ENCODE peak calls at places on chromosome 11, in four cellular contexts. One of them, this sample, is unnamed.

GRCh38 chr11:43341159-43341558 is 17.6 kb upstream of the TTC17 start:
- DNase-seq in A549: no peak
- DNase-seq in Calu3: no peak
- DNase-seq in body of pancreas: no peak
- DNase-seq in this sample: no peak

GRCh38 chr11:61293869-61294716 is 1.0 kb downstream of the VWCE start:
- DNase-seq in body of pancreas: peak; percentile 33
- DNase-seq in Calu3: peak; percentile 21
- DNase-seq in A549: peak; percentile 33
- DNase-seq in this sample: peak; percentile 29

GRCh38 chr11:2825261-2825885 is 60.2 kb downstream of the CDKN1C start:
- DNase-seq in Calu3: peak; percentile 77
- DNase-seq in A549: no peak
- DNase-seq in body of pancreas: peak; percentile 47
- DNase-seq in this sample: no peak

GRCh38 chr11:117199061-117199915 is at the start of gene TAGLN:
- DNase-seq in A549: peak; percentile 59
- DNase-seq in Calu3: peak; percentile 49
- DNase-seq in body of pancreas: peak; percentile 35
- DNase-seq in this sample: peak; percentile 15

GRCh38 chr11:13329670-13330401 is 52.2 kb downstream of the BMAL1 start:
- DNase-seq in A549: no peak
- DNase-seq in Calu3: no peak
- DNase-seq in body of pancreas: no peak
- DNase-seq in this sample: no peak

GRCh38 chr11:116547571-116547970 is 225.2 kb downstream of the BUD13 start:
- DNase-seq in Calu3: no peak
- DNase-seq in A549: no peak
- DNase-seq in body of pancreas: no peak
- DNase-seq in this sample: no peak

GRCh38 chr11:97995874-97996273 is 1024.9 kb upstream of the CNTN5 start:
- DNase-seq in Calu3: no peak
- DNase-seq in body of pancreas: no peak
- DNase-seq in A549: no peak
- DNase-seq in this sample: no peak

GRCh38 chr11:10314199-10315072 is 9.6 kb downstream of the ADM start:
- DNase-seq in Calu3: no peak
- DNase-seq in A549: peak; percentile 87
- DNase-seq in body of pancreas: no peak
- DNase-seq in this sample: no peak

GRCh38 chr11:102306048-102306575 is 11.2 kb upstream of the BIRC3 start:
- DNase-seq in Calu3: peak; percentile 80
- DNase-seq in A549: peak; percentile 86
- DNase-seq in body of pancreas: no peak
- DNase-seq in this sample: no peak
- TF ChIP-seq CTCF in Calu3: peak; percentile 26
- TF ChIP-seq CTCF in A549: peak; percentile 11
- TF ChIP-seq CTCF in body of pancreas: no peak
- TF ChIP-seq CTCF in this sample: peak; percentile 38

GRCh38 chr11:130816941-130817607 is 99.2 kb downstream of the SNX19 start:
- DNase-seq in Calu3: no peak
- DNase-seq in body of pancreas: no peak
- DNase-seq in A549: no peak
- DNase-seq in this sample: no peak
- TF ChIP-seq CTCF in Calu3: no peak
- TF ChIP-seq CTCF in body of pancreas: no peak
- TF ChIP-seq CTCF in A549: no peak
- TF ChIP-seq CTCF in this sample: no peak

DNA sequence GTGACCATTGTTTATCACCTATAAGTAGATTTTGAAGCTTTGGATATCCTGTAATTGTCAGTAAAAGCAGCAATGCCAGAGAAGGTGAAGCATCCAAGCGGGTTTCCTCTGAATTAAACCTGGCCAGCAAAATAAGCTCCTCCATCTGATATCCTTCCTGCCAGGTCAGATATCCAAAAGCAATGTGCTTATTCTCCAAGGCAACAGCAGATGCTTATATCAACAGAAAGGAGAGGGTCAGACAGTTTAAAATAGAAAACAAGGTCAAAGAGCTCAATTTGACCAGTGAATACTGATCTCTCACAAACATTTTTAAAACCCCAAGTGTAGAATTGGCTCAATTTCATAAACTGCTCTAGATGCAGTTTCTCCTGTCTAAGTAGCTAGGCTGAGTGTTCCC is 174.0 kb upstream of the ARHGAP20 start:
- DNase-seq in body of pancreas: no peak
- DNase-seq in Calu3: no peak
- DNase-seq in A549: no peak
- DNase-seq in this sample: no peak
- TF ChIP-seq CTCF in body of pancreas: no peak
- TF ChIP-seq CTCF in Calu3: no peak
- TF ChIP-seq CTCF in A549: no peak
- TF ChIP-seq CTCF in this sample: no peak

DNA sequence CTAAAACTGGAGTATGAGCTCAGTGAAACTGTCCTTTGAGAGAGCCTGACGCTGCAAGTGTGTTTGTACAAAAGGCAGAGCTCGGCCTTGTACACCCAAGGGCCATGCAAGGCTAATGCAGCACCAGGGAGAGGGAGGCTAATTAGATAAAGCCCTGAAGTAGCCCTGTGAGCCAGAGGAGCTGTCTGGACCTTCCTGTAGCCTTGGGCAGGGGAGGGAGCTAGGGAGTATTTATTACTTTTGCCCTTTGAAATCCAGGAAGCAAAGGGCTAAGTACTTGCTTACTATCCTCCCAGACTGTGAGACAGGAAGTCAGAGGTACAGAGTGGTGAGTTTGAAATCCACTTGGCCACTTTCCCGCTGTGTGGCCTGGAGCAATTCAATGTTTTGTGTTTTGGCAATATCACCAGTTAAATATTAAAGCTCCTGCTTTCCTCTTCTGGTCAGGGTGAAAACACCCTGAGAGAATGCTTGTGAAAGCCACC is 10.2 kb upstream of the LDHA start:
- DNase-seq in A549: peak; percentile 94
- DNase-seq in Calu3: peak; percentile 66
- DNase-seq in body of pancreas: peak; percentile 56
- DNase-seq in this sample: no peak
- TF ChIP-seq CTCF in A549: no peak
- TF ChIP-seq CTCF in Calu3: no peak
- TF ChIP-seq CTCF in body of pancreas: no peak
- TF ChIP-seq CTCF in this sample: no peak

GRCh38 chr11:33984682-33985389 is 66.7 kb upstream of the CAPRIN1 start:
- DNase-seq in body of pancreas: no peak
- DNase-seq in A549: no peak
- DNase-seq in Calu3: no peak
- DNase-seq in this sample: no peak
- TF ChIP-seq CTCF in body of pancreas: no peak
- TF ChIP-seq CTCF in A549: peak; percentile 39
- TF ChIP-seq CTCF in Calu3: no peak
- TF ChIP-seq CTCF in this sample: peak; percentile 27

GRCh38 chr11:96949464-96949863 is 559.7 kb downstream of the JRKL start:
- DNase-seq in A549: no peak
- DNase-seq in body of pancreas: no peak
- DNase-seq in Calu3: no peak
- DNase-seq in this sample: no peak

GRCh38 chr11:96954587-96954986 is 564.8 kb downstream of the JRKL start:
- DNase-seq in Calu3: no peak
- DNase-seq in A549: no peak
- DNase-seq in body of pancreas: no peak
- DNase-seq in this sample: no peak
- TF ChIP-seq CTCF in Calu3: no peak
- TF ChIP-seq CTCF in A549: no peak
- TF ChIP-seq CTCF in body of pancreas: no peak
- TF ChIP-seq CTCF in this sample: no peak

This sample was measured in neural crest cell.